ENCODE peak calls at places on chromosomes 11 and 22, in seven cellular contexts. U, G, I, D, J, V and M are unnamed samples.

GRCh38 chr11:132982769-132983168 is 549.5 kb downstream of the OPCML start:
- DNase-seq in U (no peak), G (no peak), I (no peak), D (no peak), J (no peak), V (no peak), M (no peak)

GRCh38 chr11:1219446-1219835 is 3.4 kb upstream of the MUC5B start:
- DNase-seq in U (no peak), G (no peak), I (no peak), D (no peak), J (no peak), V (no peak), M (no peak)

GRCh38 chr22:43317252-43317651 is 25.9 kb downstream of the SCUBE1 start:
- DNase-seq in U (no peak), G (no peak), I (no peak), D (no peak), J (no peak), V (no peak), M (no peak)

GRCh38 chr11:20047006-20047405 is 113.3 kb downstream of the DBX1 start:
- DNase-seq in U (no peak), G (no peak), I (no peak), D (no peak), J (no peak), V (no peak), M (no peak)

GRCh38 chr11:82750643-82751139 is 17.0 kb upstream of the FAM181B start:
- DNase-seq in U (no peak), G (no peak), I (no peak), D (no peak), J (no peak), V (no peak), M (no peak)

GRCh38 chr22:29658171-29658570 is 54.7 kb downstream of the NF2 start:
- DNase-seq in U (no peak), G (no peak), I (no peak), D (no peak), J (no peak), V (no peak), M (no peak)

GRCh38 chr22:36373258-36373579 is 14.5 kb downstream of the MYH9 start:
- DNase-seq in U (no peak), G (no peak), I (no peak), D (peak; percentile 32), J (no peak), V (no peak), M (no peak)

GRCh38 chr11:83914995-83915394 is 628.8 kb upstream of the CCDC90B start:
- DNase-seq in U (no peak), G (no peak), I (no peak), D (no peak), J (no peak), V (no peak), M (no peak)

GRCh38 chr22:31083377-31083768 is 2.3 kb downstream of the SMTN start:
- DNase-seq in U (no peak), G (no peak), I (no peak), D (no peak), J (no peak), V (no peak), M (no peak)

GRCh38 chr22:28629420-28630184 is 50.0 kb downstream of the TTC28 start:
- DNase-seq in U (no peak), G (no peak), I (no peak), D (peak; percentile 28), J (no peak), V (no peak), M (no peak)

GRCh38 chr22:31333648-31334047 is 12.5 kb downstream of the PATZ1 start:
- DNase-seq in U (no peak), G (no peak), I (no peak), D (no peak), J (no peak), V (no peak), M (no peak)

GRCh38 chr11:33211588-33211987 is 45.6 kb upstream of the HIPK3 start:
- DNase-seq in U (no peak), G (no peak), I (no peak), D (no peak), J (no peak), V (no peak), M (no peak)

GRCh38 chr11:59426361-59427067 is at the start of gene OR5A2:
- DNase-seq in U (no peak), G (no peak), I (no peak), D (no peak), J (no peak), V (no peak), M (no peak)

GRCh38 chr11:57458060-57458409 is 2.3 kb upstream of the RTN4RL2 start:
- DNase-seq in U (no peak), G (no peak), I (no peak), D (no peak), J (no peak), V (peak; percentile 17), M (no peak)

GRCh38 chr11:72704028-72704782 is 30.0 kb upstream of the PDE2A start:
- DNase-seq in U (no peak), G (no peak), I (no peak), D (no peak), J (no peak), V (no peak), M (no peak)

GRCh38 chr11:124740277-124740882 is 638 bp downstream of the NRGN start:
- DNase-seq in U (no peak), G (no peak), I (peak; percentile 74), D (peak; percentile 31), J (peak; percentile 39), V (peak; percentile 65), M (peak; percentile 63)

GRCh38 chr11:1749787-1750351 is 526 bp downstream of the IFITM10 start:
- DNase-seq in U (no peak), G (peak; percentile 31), I (peak; percentile 40), D (peak; percentile 96), J (no peak), V (no peak), M (peak; percentile 33)

GRCh38 chr11:108511851-108512474 is 13.8 kb upstream of the POGLUT3 start:
- DNase-seq in U (no peak), G (peak; percentile 73), I (no peak), D (peak; percentile 69), J (no peak), V (no peak), M (no peak)

GRCh38 chr11:125062931-125063428 is at the start of gene SLC37A2:
- DNase-seq in U (peak; percentile 71), G (peak; percentile 5), I (peak; percentile 87), D (peak; percentile 54), J (no peak), V (peak; percentile 90), M (peak; percentile 90)

DNA sequence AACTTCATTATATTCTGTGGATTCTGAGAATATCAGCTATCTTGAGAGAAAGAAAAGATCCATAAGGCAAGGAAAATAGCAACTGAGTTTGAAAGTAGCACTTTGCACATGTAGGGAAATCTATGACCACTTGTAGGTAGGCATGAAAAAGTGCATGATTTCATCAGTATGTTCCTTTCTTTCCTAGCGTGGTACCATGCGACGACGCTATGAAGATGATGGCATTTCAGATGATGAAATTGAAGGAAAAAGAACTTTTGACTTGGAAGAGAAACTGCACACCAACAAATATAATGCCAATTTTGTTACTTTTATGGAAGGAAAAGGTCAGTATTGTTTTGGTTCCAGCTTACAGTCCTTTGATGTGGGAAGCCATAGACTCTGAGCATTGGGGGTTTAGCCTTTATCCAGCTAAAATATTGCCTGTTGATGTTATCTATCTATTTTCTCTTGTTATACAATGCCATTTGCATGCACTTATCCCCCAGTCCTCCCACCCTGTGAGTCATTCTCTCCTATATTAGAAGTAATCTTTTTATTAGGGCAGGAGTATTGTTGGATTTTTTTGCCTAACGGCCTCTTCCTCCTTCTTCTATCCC is 60.9 kb downstream of the KDM2A start:
- DNase-seq in U (no peak), G (no peak), I (no peak), D (no peak), J (no peak), V (no peak), M (no peak)
- TF ChIP-seq CTCF in U (no peak), G (no peak), I (no peak), D (no peak), J (no peak), V (no peak), M (no peak)

GRCh38 chr11:8685306-8685705 is 2.7 kb downstream of the RPL27A start:
- DNase-seq in U (no peak), G (no peak), I (no peak), D (no peak), J (no peak), V (no peak), M (no peak)

GRCh38 chr11:8683115-8683807 is 669 bp downstream of the RPL27A start:
- DNase-seq in U (no peak), G (no peak), I (no peak), D (no peak), J (no peak), V (no peak), M (no peak)

GRCh38 chr11:8684600-8685290 is 2.2 kb downstream of the RPL27A start:
- DNase-seq in U (no peak), G (no peak), I (no peak), D (no peak), J (no peak), V (no peak), M (no peak)

GRCh38 chr11:8681837-8682218 is 637 bp downstream of the TRIM66 start:
- DNase-seq in U (no peak), G (no peak), I (no peak), D (no peak), J (no peak), V (no peak), M (no peak)

GRCh38 chr11:8682219-8683114 is at the start of the genes RPL27A and TRIM66:
- DNase-seq in U (peak; percentile 99), G (peak; percentile 91), I (peak; percentile 91), D (peak; percentile 98), J (peak; percentile 98), V (peak; percentile 94), M (peak; percentile 95)
- TF ChIP-seq CTCF in U (peak; percentile 23), G (no peak), I (no peak), D (peak; percentile 15), J (no peak), V (no peak), M (no peak)

DNA sequence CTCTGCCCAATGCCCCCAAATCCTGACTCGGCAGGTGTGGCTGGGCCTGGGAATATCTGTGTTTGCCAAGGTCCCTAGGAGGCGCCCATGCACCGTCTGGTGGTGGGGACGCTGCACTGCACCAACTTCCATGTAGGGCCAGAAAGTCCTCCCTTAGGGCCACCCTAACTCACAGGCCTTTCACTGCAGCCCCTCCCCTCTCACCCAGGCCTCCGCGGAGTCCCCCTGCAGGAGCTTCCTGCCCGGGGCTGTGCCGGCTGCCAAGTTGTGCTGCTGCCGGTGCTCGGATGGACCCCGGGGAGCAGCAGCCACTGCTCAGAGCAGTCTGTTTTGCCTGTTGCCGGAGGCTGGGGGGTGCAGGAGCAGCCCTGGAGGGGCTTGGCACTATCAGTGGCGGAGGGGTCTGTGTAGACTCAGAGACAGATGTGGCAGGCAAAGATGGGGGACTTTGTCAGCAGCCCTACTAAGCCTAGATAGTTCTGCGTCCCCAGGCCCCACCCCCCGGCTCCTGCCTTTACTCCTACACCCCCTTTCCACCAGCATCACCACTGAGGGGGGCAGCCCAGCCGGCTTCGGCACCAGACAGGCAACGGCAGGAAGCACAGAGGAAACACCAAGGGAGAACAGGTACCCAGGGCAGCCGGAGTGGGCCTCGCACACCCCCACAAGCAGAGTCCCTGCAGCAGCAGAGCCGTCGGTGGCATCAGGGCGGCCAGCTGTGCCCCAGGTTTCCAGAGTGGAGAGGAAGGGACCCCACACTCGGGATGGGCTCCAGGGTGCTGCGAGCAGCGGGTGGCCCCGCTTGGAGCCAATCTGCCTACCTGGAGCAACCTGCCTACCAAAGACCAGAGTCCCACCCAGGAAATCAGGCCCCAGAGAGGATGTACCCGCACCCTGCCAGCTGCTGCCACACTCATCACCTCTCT is 124.3 kb downstream of the TRIM29 start:
- DNase-seq in U (peak; percentile 80), G (no peak), I (peak; percentile 74), D (peak; percentile 29), J (no peak), V (peak; percentile 67), M (peak; percentile 82)
- TF ChIP-seq CTCF in U (peak; percentile 74), G (peak; percentile 61), I (peak; percentile 73), D (peak; percentile 64), J (no peak), V (peak; percentile 61), M (peak; percentile 36)

GRCh38 chr11:119993732-119994131 is 144.2 kb downstream of the TRIM29 start:
- DNase-seq in U (no peak), G (no peak), I (no peak), D (no peak), J (no peak), V (no peak), M (no peak)
- TF ChIP-seq CTCF in U (no peak), G (no peak), I (no peak), D (no peak), J (no peak), V (no peak), M (no peak)